ENCODE peak calls at places on chromosomes 13 and 19, in four cellular contexts. D is MM.1S, H is AG04450, T is AG09309. J is an unnamed sample.
A peak's percentile ranks its signal among the peaks of the same experiment; 100 is the strongest.

GRCh38 chr19:16936901-16937300 is 48.1 kb downstream of the F2RL3 start:
- DNase-seq in D (no peak), T (no peak), H (no peak), J (no peak)

GRCh38 chr19:36849701-36850645 is 703 bp upstream of the ZNF345 start:
- DNase-seq in T (peak; percentile 50), H (peak; percentile 67), D (peak; percentile 64), J (peak; percentile 68)

GRCh38 chr19:7897289-7897688 is 6.4 kb upstream of the MAP2K7 start:
- DNase-seq in D (no peak), T (no peak), H (no peak), J (no peak)

GRCh38 chr13:29266261-29266660 is 329.2 kb downstream of the SLC7A1 start:
- DNase-seq in D (no peak), H (no peak), T (no peak), J (no peak)

GRCh38 chr19:40607311-40607871 is 6.2 kb downstream of the LTBP4 start:
- DNase-seq in D (no peak), T (no peak), H (no peak), J (no peak)

GRCh38 chr13:46315036-46315435 is 72.0 kb downstream of the RUBCNL start:
- DNase-seq in T (no peak), H (no peak), D (no peak), J (no peak)

GRCh38 chr13:97395437-97396136 is 38.4 kb upstream of the RAP2A start:
- DNase-seq in H (no peak), T (peak; percentile 3), D (no peak), J (no peak)

GRCh38 chr19:53037101-53038097 is 7.1 kb upstream of the ERVV-2 start:
- DNase-seq in H (no peak), T (peak; percentile 7), D (no peak), J (peak; percentile 14)

GRCh38 chr19:51688665-51689571 is 4.2 kb upstream of the SPACA6 start:
- DNase-seq in T (peak; percentile 95), H (peak; percentile 85), D (no peak), J (peak; percentile 93)

GRCh38 chr13:48050550-48050949 is 13.0 kb downstream of the NUDT15 start:
- DNase-seq in D (no peak), H (no peak), T (no peak), J (no peak)

GRCh38 chr19:49749055-49749716 is 13.9 kb downstream of the TSKS start:
- DNase-seq in T (no peak), D (no peak), H (no peak), J (no peak)

GRCh38 chr19:1507763-1508506 is 4.9 kb downstream of the ADAMTSL5 start:
- DNase-seq in D (peak; percentile 73), H (peak; percentile 91), T (peak; percentile 81), J (peak; percentile 82)
- H3K4me3 ChIP-seq in D (peak overlapping the region; percentile 37), H (peak overlapping the region; percentile 69), T (peak overlapping the region; percentile 38), J (peak overlapping the region; percentile 55)

DNA sequence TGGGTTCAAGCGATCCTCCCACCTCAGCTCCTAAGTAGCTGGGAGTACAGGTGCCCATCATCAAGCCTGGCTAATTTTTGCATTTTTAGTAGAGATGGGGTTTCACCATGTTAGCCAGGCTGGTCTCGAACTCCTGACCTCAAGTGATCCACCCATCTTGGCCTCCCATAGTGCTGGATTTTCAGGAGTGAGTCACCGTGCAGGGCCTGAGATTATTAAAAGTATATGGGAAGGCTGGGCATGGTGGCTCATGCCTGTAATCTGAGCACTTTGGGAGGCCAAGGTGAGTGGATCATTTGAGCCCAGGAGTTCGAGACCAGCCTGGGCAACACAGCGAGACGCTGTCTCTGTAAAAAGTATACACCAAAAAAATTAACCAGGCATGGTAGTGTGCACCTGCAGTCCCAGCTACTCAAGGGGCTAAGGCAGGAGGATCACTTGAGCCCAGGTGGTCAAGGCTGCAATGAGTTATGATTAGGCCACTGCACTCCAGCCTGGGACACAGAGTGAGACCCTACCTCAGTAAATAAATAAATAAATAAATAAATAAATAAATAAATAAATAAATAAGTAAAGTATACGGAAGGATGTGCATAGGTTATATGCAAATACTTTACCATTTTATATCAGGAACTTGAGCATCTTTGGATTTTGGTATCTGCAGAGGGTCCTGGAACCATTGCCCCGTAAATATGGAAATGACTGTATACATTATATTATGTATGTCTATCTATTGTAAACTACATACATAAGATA is 854 bp downstream of the IL12RB1 start:
- DNase-seq in D (no peak), H (no peak), T (no peak), J (no peak)
- H3K4me3 ChIP-seq in D (peak overlapping the region; percentile 87), H (no peak overlapping the region), T (no peak overlapping the region), J (no peak overlapping the region)

GRCh38 chr19:23762884-23763711 is 4.4 kb upstream of the ZNF681 start:
- DNase-seq in T (no peak), H (no peak), D (no peak), J (no peak)
- H3K4me3 ChIP-seq in T (peak overlapping the region; percentile 62), H (peak overlapping the region; percentile 66), D (no peak overlapping the region), J (peak overlapping the region; percentile 53)

GRCh38 chr19:58555920-58556632 is 1.2 kb upstream of the CHMP2A start:
- DNase-seq in D (no peak), T (no peak), H (no peak), J (no peak)
- H3K4me3 ChIP-seq in D (no peak overlapping the region), T (no peak overlapping the region), H (peak overlapping the region; percentile 95), J (no peak overlapping the region)

DNA sequence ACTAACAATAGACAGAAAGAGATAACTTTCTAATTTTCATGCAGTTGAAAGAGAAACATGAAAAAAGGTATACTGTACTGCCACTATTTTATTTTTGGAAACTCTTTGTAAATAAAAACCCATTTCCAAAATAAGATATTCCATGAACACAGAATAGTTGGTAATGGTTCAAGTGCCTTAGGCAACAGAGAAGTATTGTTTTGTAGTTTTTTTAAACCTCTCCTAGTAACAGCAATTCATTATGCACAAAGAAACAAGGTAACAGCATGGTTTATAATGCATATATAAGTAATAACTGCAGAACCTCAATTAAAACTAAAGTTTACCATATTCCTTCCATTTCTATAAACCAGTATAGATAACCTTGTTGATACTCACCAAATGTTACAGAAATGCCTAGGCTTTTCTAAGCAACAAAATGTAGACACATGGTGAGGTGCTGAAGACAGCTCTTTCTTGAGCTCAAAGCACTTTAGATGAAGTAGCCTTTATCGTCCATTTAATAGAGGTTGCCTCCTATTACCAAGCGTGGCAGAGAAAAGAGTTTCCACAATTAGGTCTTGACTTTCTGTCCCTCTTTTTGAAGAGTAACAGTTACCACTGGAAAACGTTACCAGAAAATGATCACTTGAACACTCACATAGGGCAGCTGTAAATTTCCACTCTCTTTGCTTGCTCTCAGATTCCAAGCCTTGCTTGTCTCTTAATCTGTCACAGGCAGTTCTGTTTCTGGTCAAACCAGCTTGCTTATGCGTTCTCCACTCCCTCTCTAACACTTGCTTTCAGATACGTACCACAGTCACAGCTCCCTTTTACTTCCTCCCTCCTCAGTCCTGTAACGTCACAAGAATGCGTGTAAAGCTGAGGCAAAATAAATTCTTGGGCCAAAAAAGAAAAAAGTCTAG is 42.9 kb downstream of the CAB39L start:
- DNase-seq in T (no peak), D (no peak), H (peak; percentile 41), J (no peak)
- H3K4me3 ChIP-seq in T (no peak overlapping the region), D (no peak overlapping the region), H (no peak overlapping the region), J (no peak overlapping the region)

GRCh38 chr19:3370214-3370720 is 3.9 kb downstream of the NFIC start:
- DNase-seq in H (no peak), D (no peak), T (no peak), J (no peak)
- H3K4me3 ChIP-seq in H (peak overlapping the region; percentile 76), D (no peak overlapping the region), T (peak overlapping the region; percentile 69), J (peak overlapping the region; percentile 89)

DNA sequence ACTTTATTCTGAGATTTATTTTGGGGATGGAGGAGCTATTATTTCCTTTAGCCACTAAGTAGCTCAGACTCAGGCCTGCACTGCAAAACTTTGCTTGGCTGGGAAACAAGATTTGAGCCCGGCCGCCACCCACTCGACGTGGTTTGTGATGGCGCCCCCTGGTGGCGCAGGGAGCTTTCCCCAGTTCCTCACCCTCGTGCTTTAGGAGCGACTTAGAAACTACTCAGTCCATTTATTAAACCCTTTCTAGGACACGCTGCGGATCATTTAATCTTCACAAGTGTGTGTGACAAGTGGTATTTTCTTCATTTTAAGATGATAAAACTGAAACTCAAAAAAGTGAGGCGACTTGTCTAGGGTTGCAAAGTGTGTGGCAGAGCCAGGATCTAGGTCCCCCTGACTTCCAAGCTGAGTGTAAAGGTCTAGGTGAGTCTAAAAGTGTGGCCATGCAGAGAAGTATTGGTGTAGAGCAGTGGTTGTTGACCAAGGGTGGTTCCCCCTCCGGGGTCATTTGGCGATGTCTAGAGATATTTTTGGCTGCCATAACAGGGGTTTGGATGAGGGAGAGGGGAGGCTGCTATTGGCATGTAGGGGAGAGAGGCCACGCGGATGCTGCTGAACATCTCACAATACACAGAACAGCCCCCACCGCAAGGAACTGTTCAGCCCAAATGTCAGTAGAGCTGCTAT is 2.2 kb downstream of the CXCL17 start:
- DNase-seq in H (peak; percentile 26), T (no peak), D (peak; percentile 71), J (no peak)
- H3K4me3 ChIP-seq in H (no peak overlapping the region), T (no peak overlapping the region), D (no peak overlapping the region), J (no peak overlapping the region)

GRCh38 chr19:47421244-47421786 is 2.0 kb upstream of the MEIS3 start:
- DNase-seq in H (no peak), T (no peak), D (no peak), J (no peak)
- H3K4me3 ChIP-seq in H (no peak overlapping the region), T (no peak overlapping the region), D (no peak overlapping the region), J (no peak overlapping the region)

DNA sequence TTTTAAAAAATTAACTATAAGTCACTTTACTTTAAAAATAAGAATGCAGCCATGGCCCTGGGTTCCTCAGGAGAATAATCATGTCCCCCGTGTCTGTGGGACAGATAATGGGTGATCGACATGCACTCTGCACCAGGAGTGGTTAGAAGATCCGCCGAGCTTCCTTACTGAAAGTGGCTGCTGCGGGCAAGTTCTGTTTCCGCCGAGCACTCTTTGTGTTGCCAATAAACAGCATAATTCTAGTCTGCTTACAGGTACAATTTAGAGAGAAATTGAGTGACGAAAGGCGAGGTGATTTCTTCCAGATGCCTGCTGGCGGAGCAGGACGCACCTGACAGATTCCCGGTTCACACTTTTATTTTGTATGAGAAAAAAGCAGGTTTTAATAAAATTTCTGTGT is 139.0 kb downstream of the SOX1 start:
- DNase-seq in D (peak; percentile 85), H (no peak), T (no peak), J (no peak)
- H3K4me3 ChIP-seq in D (peak overlapping the region; percentile 51), H (no peak overlapping the region), T (no peak overlapping the region), J (no peak overlapping the region)